ENCODE peak calls at places on chromosomes 5 and 9, in six cellular contexts. V is stimulated activated CD4-positive, alpha-beta T cell treated with anti-CD3 and anti-CD28 coated beads, Interleukin-12 subunit alpha, Interleukin-12 subunit beta, amount 100 ng/mL, for 4 hours; C is brain microvascular endothelial cell; K is OCI-LY7; O is AG09319; L is HT1080. A is an unnamed sample.
A peak's percentile ranks its signal among the peaks of the same experiment; 100 is the strongest.

GRCh38 chr5:139565411-139566305 is 4.5 kb downstream of the UBE2D2 start:
- DNase-seq in V (no peak), C (no peak), K (peak; percentile 96), O (peak; percentile 22), L (no peak), A (peak; percentile 18)

GRCh38 chr5:56984445-56984844 is 32.5 kb upstream of the MIER3 start:
- DNase-seq in V (no peak), C (no peak), K (no peak), O (no peak), L (no peak), A (no peak)

GRCh38 chr5:172595591-172596455 is 45.2 kb upstream of the NEURL1B start:
- DNase-seq in V (no peak), C (no peak), K (no peak), O (no peak), L (no peak), A (no peak)

GRCh38 chr5:76953551-76954382 is 922 bp downstream of the CRHBP start:
- DNase-seq in V (no peak), C (no peak), K (no peak), O (no peak), L (no peak), A (peak; percentile 61)

GRCh38 chr9:97507585-97507984 is 6.1 kb downstream of the TMOD1 start:
- DNase-seq in V (no peak), C (no peak), K (no peak), O (no peak), L (no peak), A (peak; percentile 32)

GRCh38 chr5:93022211-93022610 is 558.8 kb downstream of the NR2F1-AS1 start:
- DNase-seq in V (no peak), C (no peak), K (no peak), O (no peak), L (no peak), A (no peak)

GRCh38 chr5:93209476-93209875 is 371.5 kb downstream of the NR2F1-AS1 start:
- DNase-seq in V (no peak), C (no peak), K (no peak), O (no peak), L (no peak), A (no peak)

GRCh38 chr9:109499631-109500120 is 1.6 kb upstream of the PTPN3 start:
- DNase-seq in V (no peak), C (no peak), K (no peak), O (no peak), L (peak; percentile 52), A (peak; percentile 86)

A was measured in islet precursor cell.